ENCODE peak calls at places on chromosomes 6 and 20, in nine cellular contexts. B is SK-N-SH, G is GM12878, I is HCT116, R is K562, S is GM23338, E is Panc1, L is HL-60, T is HepG2. W is an unnamed sample.

GRCh38 chr6:155270566-155271091 is 6.8 kb downstream of the CLDN20 start:
- DNase-seq in E (no peak), S (no peak), I (no peak), G (no peak), L (no peak), R (no peak), B (no peak), T (no peak), W (no peak)

GRCh38 chr20:14384411-14384810 is 47.0 kb upstream of the FLRT3 start:
- DNase-seq in E (no peak), G (no peak), R (no peak), S (no peak), L (no peak), B (no peak), T (no peak), I (no peak), W (no peak)

GRCh38 chr6:33469661-33470060 is 15.3 kb downstream of the ZBTB9 start:
- DNase-seq in S (no peak), B (no peak), I (no peak), R (no peak), L (no peak), T (no peak), E (no peak), G (no peak), W (no peak)

GRCh38 chr6:154433477-154434241 is 76.8 kb downstream of the CNKSR3 start:
- DNase-seq in S (peak; percentile 36), B (no peak), G (no peak), L (no peak), T (peak; percentile 53), R (no peak), E (no peak), I (no peak), W (no peak)

GRCh38 chr6:16316741-16317251 is 78.4 kb downstream of the GMPR start:
- DNase-seq in T (peak; percentile 49), R (peak; percentile 89), L (no peak), S (peak; percentile 75), I (peak; percentile 39), E (no peak), B (peak; percentile 72), G (no peak), W (peak; percentile 21)

GRCh38 chr6:30557683-30557981 is 537 bp downstream of the PRR3 start:
- DNase-seq in I (peak; percentile 24), T (no peak), E (no peak), B (no peak), L (no peak), G (no peak), R (no peak), S (no peak), W (no peak)

GRCh38 chr20:43568706-43569105 is 9.9 kb downstream of the SGK2 start:
- DNase-seq in L (no peak), G (no peak), T (no peak), S (no peak), R (no peak), E (no peak), I (no peak), B (no peak), W (no peak)

GRCh38 chr20:61565791-61566190 is 313.7 kb downstream of the CDH4 start:
- DNase-seq in T (no peak), S (no peak), E (no peak), G (no peak), L (no peak), I (no peak), B (no peak), R (no peak), W (no peak)

GRCh38 chr6:34051339-34051919 is 94.5 kb downstream of the GRM4 start:
- DNase-seq in E (no peak), L (no peak), R (no peak), G (no peak), T (no peak), I (no peak), S (no peak), B (no peak), W (no peak)

GRCh38 chr6:14660767-14661166 is 543.2 kb downstream of the CD83 start:
- DNase-seq in R (no peak), B (no peak), L (no peak), E (no peak), G (no peak), I (no peak), T (no peak), S (no peak), W (no peak)

GRCh38 chr6:159084493-159085091 is 39.8 kb upstream of the TAGAP start:
- DNase-seq in L (no peak), B (no peak), I (no peak), T (no peak), R (no peak), E (no peak), S (no peak), G (no peak), W (no peak)

GRCh38 chr6:31528307-31528777 is 420 bp upstream of the MCCD1 start:
- DNase-seq in E (no peak), T (peak; percentile 54), I (no peak), S (no peak), L (no peak), B (no peak), G (no peak), R (no peak), W (no peak)

GRCh38 chr6:141963543-141964295 is 169.0 kb upstream of the GJE1 start:
- DNase-seq in E (no peak), G (no peak), S (no peak), T (no peak), R (no peak), L (no peak), B (no peak), I (no peak), W (no peak)
- TF ChIP-seq REST in E (no peak), G (no peak), S (no peak), T (no peak), R (no peak), L (no peak), B (no peak), I (no peak), W (no peak)

GRCh38 chr20:56957737-56958553 is 308.5 kb downstream of the BMP7 start:
- DNase-seq in T (no peak), I (no peak), G (no peak), R (no peak), S (peak; percentile 60), B (peak; percentile 38), L (no peak), E (no peak), W (no peak)
- TF ChIP-seq REST in T (no peak), I (no peak), G (no peak), R (no peak), S (no peak), B (no peak), L (no peak), E (no peak), W (no peak)

GRCh38 chr20:63128956-63129355 is 87.0 kb downstream of the YTHDF1 start:
- DNase-seq in B (no peak), R (no peak), E (no peak), I (no peak), T (no peak), L (no peak), S (no peak), G (no peak), W (no peak)
- TF ChIP-seq REST in B (no peak), R (no peak), E (no peak), I (no peak), T (no peak), L (no peak), S (no peak), G (no peak), W (no peak)

GRCh38 chr6:22940571-22941290 is 371.4 kb downstream of the HDGFL1 start:
- DNase-seq in S (no peak), T (no peak), R (no peak), B (no peak), G (no peak), L (no peak), E (no peak), I (no peak), W (no peak)

GRCh38 chr6:22943331-22943730 is 374.0 kb downstream of the HDGFL1 start:
- DNase-seq in B (no peak), R (no peak), T (no peak), L (no peak), E (no peak), G (no peak), S (no peak), I (no peak), W (no peak)
- TF ChIP-seq REST in B (no peak), R (no peak), T (no peak), L (no peak), E (no peak), G (no peak), S (no peak), I (no peak), W (no peak)

DNA sequence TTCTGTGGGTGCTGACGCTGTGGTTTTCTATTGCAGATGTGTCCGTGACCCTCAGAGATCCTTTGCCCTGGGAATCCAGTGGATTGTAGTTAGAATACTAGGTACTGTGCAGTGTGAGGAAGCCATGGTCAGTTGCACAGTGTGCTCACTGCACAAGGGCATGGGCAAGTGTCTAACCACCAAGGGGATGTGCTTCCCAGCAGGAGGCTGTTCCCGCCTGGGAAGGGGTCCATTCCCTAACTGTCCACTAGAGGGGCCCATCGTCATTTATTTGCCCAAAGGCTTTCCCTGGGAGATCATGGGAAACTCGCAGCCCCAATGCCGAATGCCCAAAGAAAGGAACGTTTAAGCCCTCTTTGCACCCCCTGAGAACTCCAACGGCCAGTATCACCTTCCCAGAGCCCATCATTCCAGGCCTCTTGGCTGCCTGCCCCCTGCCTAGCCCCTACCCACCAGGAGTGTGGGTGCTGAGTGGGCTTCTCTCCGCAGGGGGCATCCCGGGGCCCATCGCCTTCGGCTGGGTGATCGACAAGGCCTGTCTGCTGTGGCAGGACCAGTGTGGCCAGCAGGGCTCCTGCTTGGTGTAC is 26.2 kb downstream of the SLCO4A1 start:
- DNase-seq in G (no peak), I (peak; percentile 24), R (peak; percentile 75), S (peak; percentile 89), E (peak; percentile 30), L (no peak), T (peak; percentile 82), B (peak; percentile 96), W (peak; percentile 91)
- TF ChIP-seq REST in G (no peak), I (no peak), R (no peak), S (no peak), E (no peak), L (no peak), T (no peak), B (no peak), W (no peak)

GRCh38 chr20:24657211-24657610 is 187.8 kb downstream of the SYNDIG1 start:
- DNase-seq in I (no peak), E (no peak), G (no peak), R (peak; percentile 8), L (no peak), S (no peak), T (no peak), B (no peak), W (peak; percentile 39)
- TF ChIP-seq REST in I (no peak), E (no peak), G (no peak), R (no peak), L (no peak), S (no peak), T (no peak), B (no peak), W (no peak)

DNA sequence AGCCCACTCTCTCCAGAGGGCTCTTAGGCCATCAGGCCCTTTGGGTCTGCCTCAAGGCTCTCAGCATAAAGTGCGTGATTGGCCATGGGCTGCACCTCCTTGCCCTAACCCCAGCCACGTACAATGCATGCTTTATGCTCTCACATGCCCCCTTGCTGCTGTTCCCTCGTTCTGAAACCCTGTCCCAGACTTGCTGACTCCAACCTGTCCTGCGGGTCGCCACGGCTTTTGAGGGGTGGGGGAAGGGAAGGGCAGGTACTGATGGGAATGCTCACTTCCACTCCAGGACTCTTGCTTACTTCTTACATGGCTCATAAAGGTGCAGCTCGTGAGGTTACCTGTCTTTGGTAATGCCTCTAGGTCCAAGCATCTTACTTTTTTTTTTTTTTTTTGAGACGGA is 6.0 kb downstream of the ARMC12 start:
- DNase-seq in S (peak; percentile 67), L (no peak), B (no peak), E (no peak), G (no peak), I (no peak), R (no peak), T (peak; percentile 91), W (no peak)
- TF ChIP-seq REST in S (no peak), L (no peak), B (no peak), E (no peak), G (no peak), I (no peak), R (no peak), T (no peak), W (no peak)